ENCODE peak calls at places on chromosomes 2 and 18, in ten cellular contexts. S, P, A, M, H, X, U, I, O and Y are unnamed samples.

GRCh38 chr2:64818650-64819032 is 164.9 kb upstream of the SERTAD2 start:
- DNase-seq in A (no peak), H (no peak), M (no peak), I (no peak), U (no peak), O (no peak), X (no peak), S (no peak), P (no peak), Y (peak)

GRCh38 chr18:2572144-2572682 is 856 bp downstream of the NDC80 start:
- DNase-seq in U (no peak), P (no peak), S (no peak), I (no peak), A (no peak), M (no peak), X (no peak), H (no peak), O (no peak), Y (no peak)

GRCh38 chr18:5995626-5996025 is 100.3 kb upstream of the TMEM200C start:
- DNase-seq in H (no peak), S (no peak), P (no peak), X (no peak), I (no peak), O (no peak), M (no peak), U (no peak), A (no peak), Y (no peak)

GRCh38 chr2:217064234-217065103 is 204.6 kb upstream of the TNP1 start:
- DNase-seq in X (no peak), I (no peak), O (no peak), U (no peak), M (no peak), A (no peak), H (no peak), S (peak), P (no peak), Y (no peak)

GRCh38 chr2:203867561-203868200 is at the start of gene CTLA4:
- DNase-seq in M (no peak), H (no peak), O (no peak), U (no peak), S (no peak), A (no peak), I (no peak), P (no peak), X (no peak), Y (no peak)

GRCh38 chr2:58932801-58933200 is 691.7 kb upstream of the FANCL start:
- DNase-seq in X (no peak), U (no peak), H (no peak), I (no peak), P (no peak), A (no peak), S (no peak), M (no peak), O (no peak), Y (no peak)

GRCh38 chr18:75170022-75170789 is 38.7 kb downstream of the PTGR3 start:
- DNase-seq in U (no peak), O (no peak), P (no peak), I (no peak), M (no peak), A (no peak), S (no peak), X (no peak), H (no peak), Y (peak)

GRCh38 chr2:234690569-234691225 is 193.8 kb upstream of the ARL4C start:
- DNase-seq in U (no peak), P (no peak), M (no peak), X (peak), A (no peak), O (no peak), S (no peak), H (no peak), I (no peak), Y (no peak)

GRCh38 chr2:84880395-84880644 is 564 bp downstream of the TRABD2A start:
- DNase-seq in P (no peak), O (no peak), U (no peak), A (no peak), H (no peak), X (no peak), M (no peak), S (no peak), I (no peak), Y (no peak)

GRCh38 chr2:174009488-174010223 is 44.5 kb upstream of the SP3 start:
- DNase-seq in S (no peak), A (no peak), X (peak), U (no peak), H (no peak), I (no peak), O (no peak), P (no peak), M (no peak), Y (no peak)

GRCh38 chr2:117379928-117380327 is 434.6 kb upstream of the DDX18 start:
- DNase-seq in M (no peak), A (no peak), P (no peak), O (no peak), X (no peak), I (no peak), S (no peak), U (no peak), H (no peak), Y (no peak)

GRCh38 chr18:9928646-9929259 is 14.9 kb downstream of the VAPA start:
- DNase-seq in X (no peak), A (no peak), M (no peak), H (no peak), P (no peak), I (no peak), O (no peak), S (no peak), U (no peak), Y (no peak)

GRCh38 chr18:76390452-76391035 is 104.5 kb downstream of the ZNF516 start:
- DNase-seq in I (no peak), X (no peak), H (no peak), O (no peak), M (no peak), U (no peak), P (peak), A (no peak), S (no peak), Y (no peak)

DNA sequence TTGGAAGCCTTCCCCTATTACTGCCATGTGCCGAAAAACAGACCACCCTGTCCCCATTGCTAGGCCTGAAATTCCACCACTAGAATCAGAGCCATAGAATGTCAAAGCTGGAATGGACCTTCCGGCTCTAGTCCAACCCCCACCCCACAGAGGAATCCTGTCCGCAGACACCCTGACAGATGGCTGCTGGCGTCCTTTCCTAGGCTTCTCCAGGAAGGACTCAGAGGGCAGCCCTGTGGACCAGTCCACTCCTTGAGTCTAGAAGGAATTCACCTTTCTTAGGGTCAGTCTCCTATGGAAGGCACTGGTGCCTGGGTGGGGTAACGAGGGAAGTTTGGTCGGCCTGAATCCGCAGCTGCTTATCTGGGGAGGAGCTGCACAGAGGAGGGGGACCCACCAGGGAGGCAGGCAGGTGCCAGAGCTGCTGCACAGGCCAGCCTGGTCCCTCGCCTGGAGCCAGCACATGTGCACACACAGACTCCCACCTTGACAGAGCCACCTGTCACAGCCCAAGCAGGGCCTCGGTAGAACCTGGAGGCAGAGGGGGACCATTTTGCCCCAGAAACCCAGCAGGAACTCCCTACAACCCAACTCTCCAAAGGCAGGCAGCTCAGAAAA is 2.5 kb downstream of the DNMT3A start:
- DNase-seq in S (no peak), X (no peak), P (no peak), M (no peak), H (no peak), A (no peak), U (no peak), O (no peak), I (no peak), Y (no peak)
- TF ChIP-seq POLR2A in S (no peak), X (no peak), P (no peak), M (no peak), H (no peak), A (no peak), U (no peak), O (no peak), I (no peak), Y (no peak)

GRCh38 chr2:208265807-208266640 is at the start of gene PIKFYVE:
- DNase-seq in X (peak), M (peak), A (peak), P (peak), I (peak), H (peak), S (peak), O (peak), U (peak), Y (peak)
- TF ChIP-seq CTCF in X (no peak), M (no peak), A (no peak), P (peak), I (no peak), H (no peak), S (no peak), O (peak), U (peak), Y (no peak)

DNA sequence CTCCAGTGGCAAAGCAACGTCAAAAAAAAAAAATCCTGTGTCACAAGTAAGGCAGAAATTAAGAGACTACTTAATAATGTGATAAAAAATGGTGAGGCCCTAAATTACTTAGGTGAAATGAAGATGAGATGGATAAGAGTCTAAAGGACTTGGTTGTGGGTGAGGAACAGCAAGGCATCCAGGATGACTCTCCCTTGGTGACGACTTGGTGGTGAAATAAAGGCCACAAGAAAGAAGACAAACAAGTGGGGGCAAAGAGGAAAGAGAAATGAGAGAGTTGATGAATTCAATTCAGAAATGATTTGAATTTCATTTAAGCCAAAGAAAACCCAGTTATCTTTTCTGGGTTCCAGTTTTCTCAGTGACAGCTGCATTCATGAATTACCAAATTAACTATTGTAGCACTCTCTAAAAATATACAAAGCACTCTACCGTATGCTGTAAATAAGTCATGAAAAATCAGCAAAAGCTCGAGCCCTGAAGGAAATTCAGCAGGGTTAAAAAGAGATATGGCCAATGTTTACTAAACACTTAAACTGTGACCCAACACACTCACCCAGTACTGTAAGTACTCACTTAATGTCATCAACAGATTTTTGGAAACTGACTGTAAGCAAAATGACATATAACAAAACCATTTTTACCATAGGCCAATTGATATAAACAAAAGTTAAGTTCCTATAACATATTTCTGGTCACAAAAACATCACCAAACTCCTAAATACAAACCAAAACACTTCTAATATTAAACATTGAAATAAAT is 1.4 kb downstream of the METTL8 start:
- DNase-seq in P (no peak), A (no peak), S (no peak), I (no peak), O (no peak), X (peak), M (no peak), H (no peak), U (no peak), Y (no peak)
- H3K4me3 ChIP-seq in P (no peak), A (peak), S (no peak), I (peak), O (no peak), X (no peak), M (no peak), H (peak), U (no peak), Y (no peak)

DNA sequence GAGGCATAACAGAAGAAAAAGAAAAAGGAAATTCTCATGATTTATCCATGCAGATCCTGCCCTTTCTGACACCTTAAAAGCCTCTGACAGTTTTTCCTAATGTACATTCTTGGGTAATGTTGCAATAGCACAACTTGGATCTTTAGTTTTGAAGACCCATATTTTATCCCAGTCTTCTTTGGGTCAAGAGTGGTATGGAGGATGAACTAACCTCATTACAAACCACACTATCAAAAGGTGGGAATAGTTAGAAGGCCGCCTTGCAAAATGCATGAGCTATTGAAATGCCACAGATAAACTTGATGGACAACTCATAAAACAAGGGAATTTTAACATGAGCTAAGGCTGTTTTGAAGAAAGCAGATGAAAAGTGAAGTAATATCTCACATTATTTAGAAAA is 1479.8 kb upstream of the ACVR2A start:
- DNase-seq in O (no peak), U (no peak), H (no peak), A (no peak), M (no peak), S (no peak), I (no peak), P (no peak), X (no peak), Y (no peak)
- TF ChIP-seq POLR2A in O (no peak), U (no peak), H (no peak), A (no peak), M (no peak), S (no peak), I (no peak), P (no peak), X (no peak), Y (no peak)

DNA sequence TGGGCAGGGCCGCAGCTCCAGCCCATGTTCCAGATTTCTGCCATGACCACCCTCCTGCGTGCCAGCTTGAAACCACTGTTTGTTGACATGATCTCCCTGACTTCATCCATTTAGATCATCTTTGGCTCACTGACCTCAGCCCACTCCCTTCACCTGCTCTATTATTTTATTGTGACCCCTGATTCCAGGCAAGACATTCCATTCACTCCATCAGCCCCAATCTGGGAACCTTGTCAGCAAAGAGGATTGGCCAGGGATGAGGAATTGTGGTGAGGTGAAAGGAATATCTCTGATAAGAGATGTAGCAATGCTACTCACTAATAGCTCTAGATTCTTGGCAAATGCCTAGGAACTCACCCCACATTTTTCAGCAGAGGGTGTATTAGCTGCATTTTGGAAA is 174.2 kb downstream of the TMEM247 start:
- DNase-seq in O (no peak), I (no peak), U (no peak), S (no peak), P (no peak), A (no peak), M (no peak), X (peak), H (no peak), Y (no peak)
- TF ChIP-seq CTCF in O (no peak), I (no peak), U (no peak), S (no peak), P (no peak), A (no peak), M (no peak), X (no peak), H (no peak), Y (no peak)

GRCh38 chr2:88452151-88452851 is at the start of gene FOXI3:
- DNase-seq in H (no peak), A (no peak), O (peak), P (no peak), U (no peak), S (no peak), I (no peak), M (no peak), X (no peak), Y (no peak)
- H3K4me3 ChIP-seq in H (peak), A (peak), O (no peak), P (no peak), U (no peak), S (peak), I (no peak), M (peak), X (no peak), Y (no peak)